ENCODE peak calls at places on chromosomes 1 and 21, in ten cellular contexts. B, P, J, C, E, U, H, M, X and K are unnamed samples.

GRCh38 chr1:31504001-31504400 is 72.3 kb upstream of the TINAGL1 start:
- DNase-seq in B (no peak), P (no peak), J (no peak), C (no peak), E (no peak), U (no peak), H (no peak), M (no peak), X (no peak), K (no peak)

GRCh38 chr1:167862432-167863076 is 51.4 kb downstream of the ADCY10 start:
- DNase-seq in B (no peak), P (no peak), J (no peak), C (no peak), E (no peak), U (no peak), H (peak; percentile 26), M (peak; percentile 59), X (no peak), K (peak; percentile 54)

GRCh38 chr1:210236840-210237409 is 4.3 kb downstream of the SERTAD4 start:
- DNase-seq in B (peak; percentile 15), P (peak; percentile 77), J (peak; percentile 33), C (no peak), E (peak; percentile 73), U (peak; percentile 23), H (no peak), M (no peak), X (peak; percentile 57), K (peak; percentile 88)

GRCh38 chr21:33684923-33685560 is 42.7 kb downstream of the ITSN1 start:
- DNase-seq in B (no peak), P (no peak), J (no peak), C (no peak), E (no peak), U (no peak), H (peak; percentile 61), M (peak; percentile 67), X (no peak), K (peak; percentile 44)

GRCh38 chr1:39076127-39076798 is 50.1 kb downstream of the NDUFS5 start:
- DNase-seq in B (no peak), P (peak; percentile 83), J (peak; percentile 83), C (no peak), E (peak; percentile 94), U (no peak), H (peak; percentile 44), M (no peak), X (peak; percentile 65), K (peak; percentile 43)

GRCh38 chr1:56483104-56483503 is 96.3 kb downstream of the PLPP3 start:
- DNase-seq in B (no peak), P (no peak), J (no peak), C (no peak), E (no peak), U (no peak), H (no peak), M (no peak), X (no peak), K (no peak)

GRCh38 chr1:94582578-94582977 is 41.0 kb upstream of the F3 start:
- DNase-seq in B (no peak), P (no peak), J (no peak), C (no peak), E (no peak), U (no peak), H (no peak), M (no peak), X (no peak), K (no peak)

GRCh38 chr1:41434748-41435449 is 49.6 kb downstream of the EDN2 start:
- DNase-seq in B (no peak), P (no peak), J (no peak), C (peak; percentile 14), E (no peak), U (no peak), H (no peak), M (peak; percentile 55), X (no peak), K (no peak)

GRCh38 chr1:65531972-65532570 is 111.6 kb downstream of the LEPR start:
- DNase-seq in B (no peak), P (no peak), J (no peak), C (no peak), E (no peak), U (no peak), H (no peak), M (no peak), X (no peak), K (no peak)

GRCh38 chr1:88998716-88999115 is 6.3 kb upstream of the KYAT3 start:
- DNase-seq in B (peak; percentile 77), P (no peak), J (peak; percentile 32), C (no peak), E (no peak), U (peak; percentile 71), H (peak; percentile 70), M (peak; percentile 41), X (no peak), K (peak; percentile 73)

GRCh38 chr21:41447356-41447755 is 21.3 kb downstream of the MX1 start:
- DNase-seq in B (no peak), P (no peak), J (no peak), C (no peak), E (no peak), U (no peak), H (no peak), M (no peak), X (no peak), K (no peak)

GRCh38 chr21:38807481-38807880 is 1.8 kb downstream of the ETS2 start:
- DNase-seq in B (no peak), P (no peak), J (no peak), C (no peak), E (no peak), U (peak; percentile 67), H (no peak), M (no peak), X (no peak), K (peak; percentile 45)

GRCh38 chr1:119937198-119937597 is 40.9 kb upstream of the ADAM30 start:
- DNase-seq in B (no peak), P (no peak), J (no peak), C (no peak), E (no peak), U (no peak), H (no peak), M (no peak), X (no peak), K (no peak)
- H3K36me3 ChIP-seq in B (peaks cover 27% of the 10 kb centered on the region), P (peaks cover 81% of the 10 kb centered on the region), J (peaks cover 11% of the 10 kb centered on the region), C (peaks cover 84% of the 10 kb centered on the region), E (peaks cover 2% of the 10 kb centered on the region), U (peaks cover 7% of the 10 kb centered on the region), H (peaks cover 28% of the 10 kb centered on the region), M (peaks cover 91% of the 10 kb centered on the region), X (peaks cover 90% of the 10 kb centered on the region), K (peaks cover 97% of the 10 kb centered on the region)

DNA sequence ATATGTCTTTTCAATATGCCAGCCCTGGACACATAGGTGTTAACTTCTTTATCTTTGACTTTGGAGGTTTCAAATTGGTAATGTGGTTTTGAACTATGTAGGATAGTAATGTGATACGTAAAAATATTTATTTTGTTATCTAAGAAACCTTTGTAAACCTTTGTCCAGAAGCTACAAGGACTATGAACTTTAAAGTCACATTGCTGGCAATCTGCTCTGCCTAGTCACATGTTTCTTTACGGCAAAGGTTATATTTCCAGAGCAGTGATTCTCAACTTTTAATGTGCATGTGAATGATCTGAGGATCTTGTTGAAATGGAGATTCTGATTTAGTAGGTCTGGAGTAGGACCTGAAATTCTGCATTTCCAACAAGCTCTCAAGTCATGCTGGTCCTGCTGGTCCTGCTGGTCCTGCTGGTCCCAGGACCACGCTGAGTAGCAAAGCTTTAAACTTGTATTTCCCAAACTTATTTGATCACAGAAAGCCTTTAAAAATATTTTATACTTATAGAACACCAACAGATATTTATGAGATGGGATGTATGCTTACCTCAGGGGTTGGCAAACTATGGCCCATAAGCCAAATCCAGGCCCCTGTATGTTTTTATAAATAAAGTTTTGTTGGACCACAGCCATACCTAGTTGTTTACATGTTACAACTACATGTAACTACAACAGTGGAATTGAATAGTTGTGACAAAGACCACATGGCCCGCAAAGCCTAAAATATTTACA is 57.9 kb upstream of the QSOX1 start:
- DNase-seq in B (no peak), P (no peak), J (no peak), C (no peak), E (no peak), U (no peak), H (no peak), M (no peak), X (no peak), K (peak; percentile 72)
- H3K36me3 ChIP-seq in B (peaks cover 68% of the 10 kb centered on the region), P (peaks cover 98% of the 10 kb centered on the region), J (peaks cover 26% of the 10 kb centered on the region), C (peaks cover 91% of the 10 kb centered on the region), E (no peaks in the 10 kb centered on the region), U (peaks cover 38% of the 10 kb centered on the region), H (peaks cover 8% of the 10 kb centered on the region), M (peaks cover 73% of the 10 kb centered on the region), X (peaks cover 95% of the 10 kb centered on the region), K (peaks cover 7% of the 10 kb centered on the region)

GRCh38 chr1:67437961-67438360 is 7.8 kb upstream of the SERBP1 start:
- DNase-seq in B (no peak), P (no peak), J (no peak), C (no peak), E (no peak), U (no peak), H (no peak), M (no peak), X (no peak), K (no peak)

GRCh38 chr1:67439277-67440029 is 9.3 kb upstream of the SERBP1 start:
- DNase-seq in B (peak; percentile 11), P (no peak), J (no peak), C (no peak), E (no peak), U (no peak), H (no peak), M (no peak), X (no peak), K (no peak)

GRCh38 chr1:67436511-67437057 is 6.4 kb upstream of the SERBP1 start:
- DNase-seq in B (no peak), P (no peak), J (no peak), C (no peak), E (no peak), U (no peak), H (no peak), M (no peak), X (no peak), K (no peak)

GRCh38 chr1:67441739-67442286 is 11.6 kb upstream of the SERBP1 start:
- DNase-seq in B (no peak), P (no peak), J (no peak), C (no peak), E (no peak), U (no peak), H (no peak), M (no peak), X (no peak), K (no peak)

DNA sequence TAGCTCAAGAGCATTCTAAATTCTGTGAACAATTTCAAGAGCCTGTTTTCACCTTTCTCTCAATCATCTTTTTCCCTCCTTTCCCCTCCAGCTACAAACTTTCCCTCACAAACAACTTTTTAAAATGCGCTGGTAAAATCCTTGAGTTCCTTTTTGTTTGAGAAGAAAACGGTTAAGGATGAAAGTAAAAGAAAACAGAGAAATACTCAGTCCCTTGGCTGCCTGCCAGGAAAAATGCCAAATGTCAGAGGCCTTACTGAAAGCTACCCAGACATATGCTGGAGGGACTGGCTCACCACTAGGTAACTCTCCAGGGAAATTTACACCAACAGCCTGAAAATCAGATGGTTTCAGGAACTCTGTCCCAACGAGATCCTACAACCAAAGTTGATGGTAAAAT is 11.0 kb upstream of the SERBP1 start:
- DNase-seq in B (peak; percentile 74), P (peak; percentile 23), J (peak; percentile 61), C (no peak), E (peak; percentile 57), U (no peak), H (no peak), M (peak; percentile 54), X (peak; percentile 58), K (peak; percentile 68)
- H3K36me3 ChIP-seq in B (no peaks in the 10 kb centered on the region), P (no peaks in the 10 kb centered on the region), J (no peaks in the 10 kb centered on the region), C (no peaks in the 10 kb centered on the region), E (no peaks in the 10 kb centered on the region), U (no peaks in the 10 kb centered on the region), H (no peaks in the 10 kb centered on the region), M (no peaks in the 10 kb centered on the region), X (no peaks in the 10 kb centered on the region), K (no peaks in the 10 kb centered on the region)

GRCh38 chr1:98919211-98919610 is 85.5 kb downstream of the PLPPR5 start:
- DNase-seq in B (no peak), P (no peak), J (no peak), C (no peak), E (no peak), U (no peak), H (no peak), M (no peak), X (no peak), K (no peak)
- H3K36me3 ChIP-seq in B (no peaks in the 10 kb centered on the region), P (no peaks in the 10 kb centered on the region), J (no peaks in the 10 kb centered on the region), C (no peaks in the 10 kb centered on the region), E (no peaks in the 10 kb centered on the region), U (no peaks in the 10 kb centered on the region), H (no peaks in the 10 kb centered on the region), M (no peaks in the 10 kb centered on the region), X (no peaks in the 10 kb centered on the region), K (no peaks in the 10 kb centered on the region)